ENCODE peak calls at places on chromosomes 4 and X, in five cellular contexts. M is left lung, Z is H9, E is spleen, N is heart right ventricle. H is an unnamed sample. For H3K4me1, the result is how much of the 10 kb centered on the place peaks cover.

GRCh38 chr4:24568425-24568824 is 15.9 kb downstream of the DHX15 start:
- DNase-seq in M (no peak), Z (no peak), E (no peak), N (no peak), H (no peak)

GRCh38 chr4:24471623-24472510 is 112.5 kb downstream of the DHX15 start:
- DNase-seq in E (no peak), N (peak), M (no peak), Z (peak), H (peak)

GRCh38 chr4:138522366-138522765 is 280.2 kb upstream of the SLC7A11 start:
- DNase-seq in N (no peak), M (no peak), Z (peak), E (no peak), H (no peak)

GRCh38 chr4:154586296-154587033 is 4.1 kb downstream of the FGA start:
- DNase-seq in M (no peak), Z (no peak), E (no peak), N (no peak), H (no peak)

GRCh38 chr4:12118651-12119213 is 690.0 kb upstream of the HS3ST1 start:
- DNase-seq in Z (no peak), M (no peak), E (no peak), N (no peak), H (no peak)

GRCh38 chr4:113935190-113935589 is 44.3 kb downstream of the ARSJ start:
- DNase-seq in M (no peak), E (no peak), N (no peak), Z (no peak), H (no peak)

GRCh38 chr4:150207871-150208270 is 129.6 kb downstream of the DCLK2 start:
- DNase-seq in Z (no peak), E (no peak), N (no peak), M (no peak), H (no peak)

GRCh38 chr4:88592600-88593448 is 544 bp downstream of the HERC3 start:
- DNase-seq in Z (peak), N (peak), E (peak), M (peak), H (peak)

GRCh38 chr4:186829740-186830449 is 106.2 kb upstream of the FAT1 start:
- DNase-seq in N (no peak), E (no peak), M (no peak), Z (no peak), H (no peak)

GRCh38 chrX:58025979-58026378 is 115.7 kb upstream of the ZXDA start:
- DNase-seq in N (peak), E (no peak), M (no peak), Z (no peak), H (no peak)

GRCh38 chrX:120380699-120381098 is 18.8 kb downstream of the ATP1B4 start:
- DNase-seq in Z (peak), N (no peak), M (no peak), E (no peak), H (no peak)

GRCh38 chrX:150450519-150451177 is 87.5 kb downstream of the MAMLD1 start:
- DNase-seq in Z (no peak), E (no peak), M (no peak), N (no peak), H (no peak)

GRCh38 chrX:17535229-17535628 is 160.2 kb downstream of the NHS start:
- DNase-seq in M (no peak), Z (peak), N (peak), E (no peak), H (no peak)

GRCh38 chr4:142405021-142405991 is 440.8 kb downstream of the INPP4B start:
- DNase-seq in Z (peak), M (peak), N (peak), E (no peak), H (peak)

GRCh38 chrX:73524906-73525305 is 38.1 kb upstream of the CHIC1 start:
- DNase-seq in Z (no peak), N (no peak), E (no peak), M (no peak), H (no peak)

GRCh38 chrX:13764765-13765164 is 30.2 kb downstream of the OFD1 start:
- DNase-seq in N (no peak), E (no peak), M (no peak), Z (peak), H (no peak)

DNA sequence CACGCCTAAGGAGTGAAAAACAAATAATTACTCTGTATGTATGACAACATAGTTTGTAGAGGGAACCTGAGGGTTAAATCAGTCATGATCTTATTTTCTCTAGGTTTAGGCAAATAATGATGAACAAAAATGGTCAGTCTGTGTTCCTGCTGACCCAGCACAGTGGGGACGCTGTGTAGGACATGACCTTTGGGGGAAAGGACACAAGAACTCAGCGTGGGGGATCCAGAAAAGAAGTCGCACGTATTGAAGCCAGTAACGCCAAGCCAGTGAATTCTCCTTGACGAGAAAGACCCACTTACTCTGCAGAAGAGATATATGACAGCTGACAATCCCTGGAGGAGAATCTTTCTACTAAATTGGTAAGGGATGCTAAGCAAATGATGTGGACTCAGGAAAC is 36.6 kb downstream of the HELT start:
- DNase-seq in E (no peak), Z (no peak), M (no peak), N (no peak), H (no peak)
- H3K4me1 ChIP-seq in E (under half), Z (under half), M (under half), N (under half), H (under half)

GRCh38 chr4:168883513-168883912 is 126.5 kb downstream of the CBR4 start:
- DNase-seq in N (no peak), E (no peak), Z (no peak), M (no peak), H (no peak)

GRCh38 chr4:168881754-168882153 is 128.3 kb downstream of the CBR4 start:
- DNase-seq in M (no peak), Z (no peak), N (no peak), E (no peak), H (no peak)

GRCh38 chr4:168880811-168881595 is 129.1 kb downstream of the CBR4 start:
- DNase-seq in M (peak), Z (no peak), E (no peak), N (no peak), H (no peak)

GRCh38 chr4:168884251-168885124 is 125.6 kb downstream of the CBR4 start:
- DNase-seq in M (no peak), E (no peak), Z (no peak), N (no peak), H (no peak)

DNA sequence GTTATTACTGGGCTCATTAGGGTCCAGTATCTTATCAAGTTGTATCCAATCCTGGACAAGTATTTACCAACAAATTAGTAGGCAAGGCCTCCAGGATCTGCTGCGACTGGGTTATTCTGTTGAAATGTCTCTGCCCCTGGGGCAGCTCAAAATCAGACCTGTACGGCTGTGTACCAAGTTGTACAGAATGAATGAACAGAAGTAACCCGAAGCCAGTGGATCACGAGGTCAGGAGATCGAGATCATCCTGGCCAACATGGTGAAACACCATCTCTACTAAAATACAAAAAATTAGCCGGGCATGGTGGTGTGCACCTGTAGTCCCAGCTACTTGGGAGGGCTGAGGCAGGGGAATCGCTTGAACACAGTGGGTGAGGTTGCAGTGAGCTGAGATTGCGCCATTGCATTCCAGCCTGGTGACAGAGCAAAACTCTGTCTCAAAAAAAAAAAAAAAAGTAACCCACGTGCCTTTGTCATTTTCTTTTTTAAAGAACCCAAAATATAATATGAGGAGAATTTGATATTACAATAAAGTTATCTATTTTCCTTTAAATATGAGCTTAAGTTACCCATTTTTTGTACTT is 127.3 kb downstream of the CBR4 start:
- DNase-seq in M (peak), Z (no peak), E (no peak), N (no peak), H (no peak)
- H3K4me1 ChIP-seq in M (half or more), Z (under half), E (half or more), N (half or more), H (under half)

GRCh38 chr4:2863649-2864048 is 20.0 kb downstream of the ADD1 start:
- DNase-seq in M (no peak), E (no peak), Z (no peak), N (no peak), H (no peak)
- H3K4me1 ChIP-seq in M (half or more), E (half or more), Z (under half), N (half or more), H (half or more)

GRCh38 chr4:41748788-41749445 is 392 bp upstream of the PHOX2B start:
- DNase-seq in M (no peak), N (no peak), Z (no peak), E (no peak), H (no peak)

GRCh38 chr4:41746440-41747229 is 1.9 kb downstream of the PHOX2B start:
- DNase-seq in M (no peak), Z (peak), E (no peak), N (no peak), H (no peak)

GRCh38 chr4:41747230-41748055 is 1.1 kb downstream of the PHOX2B start:
- DNase-seq in Z (peak), E (no peak), N (no peak), M (no peak), H (peak)

GRCh38 chr4:41749650-41750049 is 1.1 kb upstream of the PHOX2B start:
- DNase-seq in Z (no peak), N (no peak), E (no peak), M (no peak), H (no peak)

GRCh38 chr4:41748074-41748787 is at the start of gene PHOX2B:
- DNase-seq in Z (peak), M (no peak), E (no peak), N (no peak), H (peak)
- H3K4me1 ChIP-seq in Z (under half), M (under half), E (under half), N (under half), H (under half)

DNA sequence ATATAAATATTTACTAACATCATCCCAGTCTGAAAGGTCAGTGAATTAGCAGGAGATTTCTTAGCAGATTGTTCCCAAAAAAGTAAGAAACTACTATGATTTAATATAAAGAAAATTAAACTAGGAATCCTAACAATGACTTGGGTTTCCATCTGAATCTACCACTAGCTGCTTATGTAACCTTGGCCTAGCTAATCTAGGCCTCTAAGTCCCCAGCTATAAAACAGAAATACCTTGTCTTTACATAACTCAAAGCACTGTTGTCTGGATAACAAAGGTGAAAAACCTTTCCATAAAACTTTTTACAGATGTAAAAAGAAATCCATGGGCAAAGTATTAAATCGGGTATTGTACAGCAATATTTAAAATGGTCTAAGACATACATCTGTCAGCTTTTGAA is 3.0 kb downstream of the FBXL5 start:
- DNase-seq in Z (no peak), E (no peak), N (no peak), M (no peak), H (no peak)
- H3K4me1 ChIP-seq in Z (under half), E (half or more), N (half or more), M (half or more), H (under half)